ENCODE peak calls at places on chromosomes 6 and 20, in four cellular contexts. One of them, this sample, is unnamed.

GRCh38 chr6:166625356-166625755 is 1.7 kb downstream of the RPS6KA2 start:
- DNase-seq in activated B cell treated with CpG ODN at 0.5 μM for 24 hours: no peak
- DNase-seq in head of caudate nucleus: no peak
- DNase-seq in NCI-H460: no peak
- DNase-seq in this sample: no peak

GRCh38 chr20:13101276-13101675 is 92.5 kb downstream of the SPTLC3 start:
- DNase-seq in NCI-H460: no peak
- DNase-seq in activated B cell treated with CpG ODN at 0.5 μM for 24 hours: no peak
- DNase-seq in head of caudate nucleus: no peak
- DNase-seq in this sample: no peak

GRCh38 chr6:8219352-8219943 is 117.1 kb upstream of the EEF1E1 start:
- DNase-seq in head of caudate nucleus: peak; percentile 33
- DNase-seq in NCI-H460: peak; percentile 35
- DNase-seq in activated B cell treated with CpG ODN at 0.5 μM for 24 hours: no peak
- DNase-seq in this sample: peak; percentile 10

GRCh38 chr6:149325648-149326236 is 8.2 kb downstream of the TAB2 start:
- DNase-seq in activated B cell treated with CpG ODN at 0.5 μM for 24 hours: no peak
- DNase-seq in NCI-H460: no peak
- DNase-seq in head of caudate nucleus: no peak
- DNase-seq in this sample: no peak

GRCh38 chr6:32081168-32081624 is 27.9 kb downstream of the TNXB start:
- DNase-seq in activated B cell treated with CpG ODN at 0.5 μM for 24 hours: no peak
- DNase-seq in NCI-H460: no peak
- DNase-seq in head of caudate nucleus: no peak
- DNase-seq in this sample: no peak

GRCh38 chr6:81816387-81816786 is 63.9 kb upstream of the TENT5A start:
- DNase-seq in head of caudate nucleus: no peak
- DNase-seq in activated B cell treated with CpG ODN at 0.5 μM for 24 hours: no peak
- DNase-seq in NCI-H460: peak; percentile 53
- DNase-seq in this sample: no peak

GRCh38 chr20:1508576-1508975 is 17.4 kb upstream of the SIRPB2 start:
- DNase-seq in activated B cell treated with CpG ODN at 0.5 μM for 24 hours: no peak
- DNase-seq in NCI-H460: no peak
- DNase-seq in head of caudate nucleus: no peak
- DNase-seq in this sample: no peak

GRCh38 chr20:36217226-36217625 is 19.1 kb upstream of the AAR2 start:
- DNase-seq in NCI-H460: no peak
- DNase-seq in activated B cell treated with CpG ODN at 0.5 μM for 24 hours: no peak
- DNase-seq in head of caudate nucleus: no peak
- DNase-seq in this sample: no peak

GRCh38 chr6:20605581-20605980 is 71.3 kb downstream of the CDKAL1 start:
- DNase-seq in NCI-H460: no peak
- DNase-seq in head of caudate nucleus: no peak
- DNase-seq in activated B cell treated with CpG ODN at 0.5 μM for 24 hours: no peak
- DNase-seq in this sample: no peak

GRCh38 chr6:119226089-119226488 is 123.5 kb downstream of the MAN1A1 start:
- DNase-seq in NCI-H460: no peak
- DNase-seq in head of caudate nucleus: no peak
- DNase-seq in activated B cell treated with CpG ODN at 0.5 μM for 24 hours: no peak
- DNase-seq in this sample: no peak

GRCh38 chr20:11995750-11996567 is 78.3 kb downstream of the BTBD3 start:
- DNase-seq in head of caudate nucleus: peak; percentile 83
- DNase-seq in activated B cell treated with CpG ODN at 0.5 μM for 24 hours: no peak
- DNase-seq in NCI-H460: no peak
- DNase-seq in this sample: no peak

GRCh38 chr20:7667194-7667593 is 273.1 kb downstream of the HAO1 start:
- DNase-seq in activated B cell treated with CpG ODN at 0.5 μM for 24 hours: no peak
- DNase-seq in NCI-H460: no peak
- DNase-seq in head of caudate nucleus: no peak
- DNase-seq in this sample: no peak

GRCh38 chr20:4383966-4384365 is 337.7 kb upstream of the PRND start:
- DNase-seq in NCI-H460: peak; percentile 9
- DNase-seq in head of caudate nucleus: no peak
- DNase-seq in activated B cell treated with CpG ODN at 0.5 μM for 24 hours: no peak
- DNase-seq in this sample: no peak

GRCh38 chr6:122126894-122127293 is 272.6 kb upstream of the HSF2 start:
- DNase-seq in NCI-H460: no peak
- DNase-seq in activated B cell treated with CpG ODN at 0.5 μM for 24 hours: no peak
- DNase-seq in head of caudate nucleus: no peak
- DNase-seq in this sample: no peak

GRCh38 chr6:133242761-133243590 is 1.8 kb downstream of the EYA4 start:
- DNase-seq in NCI-H460: no peak
- DNase-seq in head of caudate nucleus: peak; percentile 8
- DNase-seq in activated B cell treated with CpG ODN at 0.5 μM for 24 hours: no peak
- DNase-seq in this sample: no peak

GRCh38 chr20:7497985-7498384 is 442.3 kb downstream of the HAO1 start:
- DNase-seq in head of caudate nucleus: no peak
- DNase-seq in NCI-H460: no peak
- DNase-seq in activated B cell treated with CpG ODN at 0.5 μM for 24 hours: no peak
- DNase-seq in this sample: no peak

GRCh38 chr6:38593419-38593818 is 46.3 kb downstream of the BTBD9 start:
- DNase-seq in NCI-H460: no peak
- DNase-seq in head of caudate nucleus: no peak
- DNase-seq in activated B cell treated with CpG ODN at 0.5 μM for 24 hours: no peak
- DNase-seq in this sample: no peak

GRCh38 chr6:4382362-4382853 is 247.0 kb upstream of the ECI2 start:
- DNase-seq in NCI-H460: no peak
- DNase-seq in head of caudate nucleus: no peak
- DNase-seq in activated B cell treated with CpG ODN at 0.5 μM for 24 hours: no peak
- DNase-seq in this sample: no peak

GRCh38 chr6:47483853-47484546 is 6.4 kb downstream of the CD2AP start:
- DNase-seq in NCI-H460: no peak
- DNase-seq in activated B cell treated with CpG ODN at 0.5 μM for 24 hours: no peak
- DNase-seq in head of caudate nucleus: no peak
- DNase-seq in this sample: no peak

GRCh38 chr6:143579703-143580102 is 68.2 kb upstream of the FUCA2 start:
- DNase-seq in NCI-H460: no peak
- DNase-seq in activated B cell treated with CpG ODN at 0.5 μM for 24 hours: no peak
- DNase-seq in head of caudate nucleus: no peak
- DNase-seq in this sample: no peak

GRCh38 chr20:10255846-10256245 is 37.2 kb downstream of the SNAP25 start:
- DNase-seq in NCI-H460: no peak
- DNase-seq in head of caudate nucleus: no peak
- DNase-seq in activated B cell treated with CpG ODN at 0.5 μM for 24 hours: no peak
- DNase-seq in this sample: no peak

GRCh38 chr6:40930045-40930444 is 109.0 kb downstream of the UNC5CL start:
- DNase-seq in NCI-H460: no peak
- DNase-seq in activated B cell treated with CpG ODN at 0.5 μM for 24 hours: no peak
- DNase-seq in head of caudate nucleus: no peak
- DNase-seq in this sample: no peak

GRCh38 chr6:15654250-15654649 is 8.6 kb downstream of the DTNBP1 start:
- DNase-seq in activated B cell treated with CpG ODN at 0.5 μM for 24 hours: no peak
- DNase-seq in NCI-H460: no peak
- DNase-seq in head of caudate nucleus: no peak
- DNase-seq in this sample: no peak

GRCh38 chr6:116406678-116407345 is 36.1 kb downstream of the DSE start:
- DNase-seq in head of caudate nucleus: no peak
- DNase-seq in NCI-H460: no peak
- DNase-seq in activated B cell treated with CpG ODN at 0.5 μM for 24 hours: no peak
- DNase-seq in this sample: no peak

This sample was measured in GM12892.